ENCODE peak calls at places on chromosome 19, in ten cellular contexts. C is activated T-cell treated with anti-CD3 and anti-CD28 coated beads, Interleukin-2, amount 50 U/mL, for 48 hours; G is C1 segment of cervical spinal cord; I is SK-MEL-5; F is stimulated activated CD4-positive, alpha-beta T cell treated with anti-CD3 and anti-CD28 coated beads, Interleukin-1b, Interleukin-23, amount 100 ng/mL, for 24 hours; U is A172; T is sigmoid colon; J is uterus; B is adrenal gland; N is WTC11. A is an unnamed sample.

GRCh38 chr19:11204943-11205349 is 7.6 kb upstream of the KANK2 start:
- DNase-seq in G (no peak), B (peak; percentile 82), I (no peak), T (peak; percentile 76), F (no peak), C (no peak), N (no peak), J (peak; percentile 70), U (peak; percentile 49), A (no peak)

GRCh38 chr19:16320987-16321386 is 3.6 kb upstream of the KLF2 start:
- DNase-seq in T (no peak), J (no peak), C (no peak), U (no peak), I (no peak), G (no peak), B (no peak), F (no peak), N (no peak), A (no peak)

GRCh38 chr19:47564081-47564480 is 8.9 kb downstream of the ZNF541 start:
- DNase-seq in J (no peak), U (no peak), C (no peak), I (no peak), T (no peak), B (no peak), N (no peak), G (no peak), F (no peak), A (no peak)

GRCh38 chr19:45863840-45864628 is at the start of gene FOXA3:
- DNase-seq in B (no peak), J (no peak), T (no peak), N (peak; percentile 77), C (peak; percentile 73), G (no peak), I (peak; percentile 27), U (no peak), F (no peak), A (peak; percentile 38)

GRCh38 chr19:35592226-35592625 is 6.3 kb downstream of the PMIS2 start:
- DNase-seq in F (no peak), B (peak; percentile 31), I (peak; percentile 59), J (no peak), U (no peak), N (peak; percentile 40), G (no peak), T (no peak), C (peak; percentile 35), A (no peak)

GRCh38 chr19:4449022-4449825 is 8.4 kb downstream of the UBXN6 start:
- DNase-seq in U (no peak), C (no peak), J (no peak), G (no peak), T (peak; percentile 88), N (no peak), F (no peak), I (no peak), B (peak; percentile 97), A (no peak)

GRCh38 chr19:4575978-4576933 is 16.8 kb upstream of the SEMA6B start:
- DNase-seq in T (peak; percentile 76), B (peak; percentile 54), U (peak; percentile 66), F (peak; percentile 65), G (no peak), I (peak; percentile 70), N (peak; percentile 89), J (peak; percentile 54), C (peak; percentile 86), A (peak; percentile 84)

GRCh38 chr19:48629599-48630288 is 7.4 kb downstream of the DBP start:
- DNase-seq in B (peak; percentile 95), U (no peak), G (no peak), J (peak; percentile 60), T (peak; percentile 87), C (peak; percentile 63), I (no peak), F (no peak), N (peak; percentile 97), A (peak; percentile 91)

GRCh38 chr19:31529121-31529520 is 179.9 kb upstream of the TSHZ3 start:
- DNase-seq in C (no peak), J (no peak), F (no peak), G (no peak), T (no peak), U (no peak), B (no peak), I (no peak), N (no peak), A (no peak)

GRCh38 chr19:36915992-36916830 is at the start of the genes ZNF568 and ZNF829:
- DNase-seq in C (peak; percentile 93), U (peak; percentile 76), G (peak; percentile 62), N (peak; percentile 90), J (peak; percentile 83), B (peak; percentile 94), F (peak; percentile 81), T (peak; percentile 91), I (peak; percentile 72), A (peak; percentile 95)

GRCh38 chr19:33683881-33684549 is 62.3 kb downstream of the CHST8 start:
- DNase-seq in J (no peak), T (peak; percentile 44), B (peak; percentile 58), C (no peak), N (peak; percentile 90), U (peak; percentile 32), G (no peak), F (no peak), I (peak; percentile 21), A (no peak)

GRCh38 chr19:4523306-4524110 is 5.2 kb upstream of the PLIN4 start:
- DNase-seq in T (no peak), N (peak; percentile 76), C (peak; percentile 45), I (peak; percentile 61), G (no peak), U (peak; percentile 37), B (no peak), F (no peak), J (no peak), A (peak; percentile 66)

GRCh38 chr19:29499921-29500590 is 25.7 kb upstream of the VSTM2B start:
- DNase-seq in U (no peak), C (no peak), B (no peak), G (no peak), I (no peak), N (no peak), T (peak; percentile 56), J (no peak), F (no peak), A (no peak)

GRCh38 chr19:40270362-40271089 is 14.6 kb downstream of the AKT2 start:
- DNase-seq in G (no peak), T (no peak), C (no peak), B (no peak), U (no peak), N (peak; percentile 50), I (no peak), F (no peak), J (no peak), A (no peak)

GRCh38 chr19:3949997-3950859 is 17.4 kb downstream of the NMRK2 start:
- DNase-seq in U (no peak), G (no peak), T (peak; percentile 66), J (no peak), B (no peak), F (no peak), C (no peak), N (no peak), I (no peak), A (no peak)

GRCh38 chr19:12881172-12881808 is at the start of gene DNASE2:
- DNase-seq in F (peak; percentile 72), B (peak; percentile 98), U (peak; percentile 92), G (peak; percentile 38), I (peak; percentile 93), C (peak; percentile 93), T (peak; percentile 99), N (peak; percentile 97), J (peak; percentile 96), A (peak; percentile 95)

GRCh38 chr19:14433454-14434156 is 499 bp downstream of the PKN1 start:
- DNase-seq in G (no peak), B (no peak), T (no peak), F (no peak), I (no peak), U (no peak), J (peak; percentile 41), C (peak; percentile 52), N (peak; percentile 35), A (no peak)

GRCh38 chr19:13062317-13062716 is 40.3 kb downstream of the LYL1 start:
- DNase-seq in T (no peak), U (no peak), C (no peak), F (no peak), N (no peak), G (no peak), B (no peak), J (no peak), I (no peak), A (no peak)

GRCh38 chr19:12232961-12233360 is 61.7 kb downstream of the ZNF44 start:
- DNase-seq in G (no peak), B (no peak), U (no peak), T (no peak), F (no peak), I (no peak), N (no peak), C (no peak), J (no peak), A (no peak)

GRCh38 chr19:39531834-39532232 is 819 bp downstream of the EID2B start:
- DNase-seq in J (no peak), U (no peak), G (no peak), C (no peak), F (no peak), I (no peak), N (no peak), T (peak; percentile 55), B (no peak), A (no peak)

A was measured in BE2C.